ENCODE peak calls at places on chromosomes 12 and 14, in four cellular contexts. One of them, this sample, is unnamed.

GRCh38 chr12:98260276-98260675 is 255.1 kb upstream of the TMPO start:
- DNase-seq in lung: no peak
- DNase-seq in CD8-positive, alpha-beta T cell: no peak
- DNase-seq in breast epithelium: no peak
- DNase-seq in this sample: no peak

GRCh38 chr14:44339256-44339655 is 167.8 kb downstream of the FSCB start:
- DNase-seq in CD8-positive, alpha-beta T cell: no peak
- DNase-seq in lung: no peak
- DNase-seq in breast epithelium: no peak
- DNase-seq in this sample: no peak

GRCh38 chr12:120115692-120116442 is 686 bp downstream of the RAB35 start:
- DNase-seq in CD8-positive, alpha-beta T cell: no peak
- DNase-seq in breast epithelium: no peak
- DNase-seq in lung: peak
- DNase-seq in this sample: peak

GRCh38 chr14:52950410-52950897 is 396 bp downstream of the FERMT2 start:
- DNase-seq in lung: peak
- DNase-seq in breast epithelium: peak
- DNase-seq in CD8-positive, alpha-beta T cell: no peak
- DNase-seq in this sample: peak

GRCh38 chr14:91252901-91253794 is 8.6 kb upstream of the GPR68 start:
- DNase-seq in CD8-positive, alpha-beta T cell: no peak
- DNase-seq in breast epithelium: no peak
- DNase-seq in lung: no peak
- DNase-seq in this sample: peak

GRCh38 chr14:77248666-77249065 is 22.3 kb downstream of the NGB start:
- DNase-seq in breast epithelium: no peak
- DNase-seq in lung: no peak
- DNase-seq in CD8-positive, alpha-beta T cell: no peak
- DNase-seq in this sample: no peak

GRCh38 chr12:69405466-69405865 is 45.9 kb downstream of the YEATS4 start:
- DNase-seq in breast epithelium: no peak
- DNase-seq in CD8-positive, alpha-beta T cell: no peak
- DNase-seq in lung: no peak
- DNase-seq in this sample: no peak

GRCh38 chr14:70021548-70021947 is 142.3 kb downstream of the SMOC1 start:
- DNase-seq in breast epithelium: no peak
- DNase-seq in lung: no peak
- DNase-seq in CD8-positive, alpha-beta T cell: no peak
- DNase-seq in this sample: no peak

GRCh38 chr12:132525011-132525832 is 35.3 kb downstream of the FBRSL1 start:
- DNase-seq in breast epithelium: no peak
- DNase-seq in lung: no peak
- DNase-seq in CD8-positive, alpha-beta T cell: no peak
- DNase-seq in this sample: no peak

GRCh38 chr14:42437809-42438208 is 831.1 kb downstream of the LRFN5 start:
- DNase-seq in CD8-positive, alpha-beta T cell: no peak
- DNase-seq in lung: no peak
- DNase-seq in breast epithelium: no peak
- DNase-seq in this sample: no peak

GRCh38 chr14:76761198-76761848 is at the start of gene VASH1:
- DNase-seq in breast epithelium: no peak
- DNase-seq in lung: peak
- DNase-seq in CD8-positive, alpha-beta T cell: peak
- DNase-seq in this sample: no peak

GRCh38 chr12:27478949-27479348 is 32.4 kb downstream of the SMCO2 start:
- DNase-seq in CD8-positive, alpha-beta T cell: no peak
- DNase-seq in breast epithelium: no peak
- DNase-seq in lung: no peak
- DNase-seq in this sample: no peak

GRCh38 chr14:102951034-102951433 is 28.6 kb downstream of the AMN start:
- DNase-seq in CD8-positive, alpha-beta T cell: no peak
- DNase-seq in breast epithelium: no peak
- DNase-seq in lung: no peak
- DNase-seq in this sample: no peak

GRCh38 chr14:50417853-50418252 is 21.2 kb upstream of the CDKL1 start:
- DNase-seq in lung: no peak
- DNase-seq in CD8-positive, alpha-beta T cell: no peak
- DNase-seq in breast epithelium: no peak
- DNase-seq in this sample: no peak

GRCh38 chr14:24195186-24196070 is at the start of gene TM9SF1:
- DNase-seq in breast epithelium: peak
- DNase-seq in lung: peak
- DNase-seq in CD8-positive, alpha-beta T cell: peak
- DNase-seq in this sample: peak

GRCh38 chr12:117167769-117168168 is 22.5 kb downstream of the FBXO21 start:
- DNase-seq in lung: no peak
- DNase-seq in breast epithelium: no peak
- DNase-seq in CD8-positive, alpha-beta T cell: no peak
- DNase-seq in this sample: no peak

GRCh38 chr14:104149617-104150141 is 11.3 kb downstream of the KIF26A start:
- DNase-seq in lung: no peak
- DNase-seq in CD8-positive, alpha-beta T cell: no peak
- DNase-seq in breast epithelium: no peak
- DNase-seq in this sample: no peak
- H3K4me3 ChIP-seq in lung: no peak
- H3K4me3 ChIP-seq in CD8-positive, alpha-beta T cell: no peak
- H3K4me3 ChIP-seq in breast epithelium: peak
- H3K4me3 ChIP-seq in this sample: no peak

GRCh38 chr12:12503384-12504078 is 59.1 kb downstream of the DUSP16 start:
- DNase-seq in breast epithelium: no peak
- DNase-seq in lung: no peak
- DNase-seq in CD8-positive, alpha-beta T cell: no peak
- DNase-seq in this sample: peak

GRCh38 chr12:12508612-12509011 is 54.1 kb downstream of the DUSP16 start:
- DNase-seq in breast epithelium: no peak
- DNase-seq in CD8-positive, alpha-beta T cell: no peak
- DNase-seq in lung: no peak
- DNase-seq in this sample: no peak

GRCh38 chr12:12507121-12507520 is 55.5 kb downstream of the DUSP16 start:
- DNase-seq in lung: no peak
- DNase-seq in CD8-positive, alpha-beta T cell: no peak
- DNase-seq in breast epithelium: no peak
- DNase-seq in this sample: no peak

GRCh38 chr12:12506541-12506940 is 56.1 kb downstream of the DUSP16 start:
- DNase-seq in CD8-positive, alpha-beta T cell: no peak
- DNase-seq in breast epithelium: no peak
- DNase-seq in lung: no peak
- DNase-seq in this sample: no peak

GRCh38 chr12:12505544-12506501 is 56.8 kb downstream of the DUSP16 start:
- DNase-seq in CD8-positive, alpha-beta T cell: no peak
- DNase-seq in lung: no peak
- DNase-seq in breast epithelium: no peak
- DNase-seq in this sample: peak
- H3K4me3 ChIP-seq in CD8-positive, alpha-beta T cell: no peak
- H3K4me3 ChIP-seq in lung: no peak
- H3K4me3 ChIP-seq in breast epithelium: peak
- H3K4me3 ChIP-seq in this sample: peak

GRCh38 chr12:21852251-21852650 is 77.7 kb upstream of the KCNJ8 start:
- DNase-seq in CD8-positive, alpha-beta T cell: no peak
- DNase-seq in breast epithelium: no peak
- DNase-seq in lung: no peak
- DNase-seq in this sample: no peak
- H3K4me3 ChIP-seq in CD8-positive, alpha-beta T cell: no peak
- H3K4me3 ChIP-seq in breast epithelium: no peak
- H3K4me3 ChIP-seq in lung: no peak
- H3K4me3 ChIP-seq in this sample: no peak

GRCh38 chr12:46390304-46390703 is 17.7 kb upstream of the SLC38A2 start:
- DNase-seq in breast epithelium: no peak
- DNase-seq in lung: no peak
- DNase-seq in CD8-positive, alpha-beta T cell: no peak
- DNase-seq in this sample: no peak
- H3K4me3 ChIP-seq in breast epithelium: no peak
- H3K4me3 ChIP-seq in lung: no peak
- H3K4me3 ChIP-seq in CD8-positive, alpha-beta T cell: no peak
- H3K4me3 ChIP-seq in this sample: no peak

DNA sequence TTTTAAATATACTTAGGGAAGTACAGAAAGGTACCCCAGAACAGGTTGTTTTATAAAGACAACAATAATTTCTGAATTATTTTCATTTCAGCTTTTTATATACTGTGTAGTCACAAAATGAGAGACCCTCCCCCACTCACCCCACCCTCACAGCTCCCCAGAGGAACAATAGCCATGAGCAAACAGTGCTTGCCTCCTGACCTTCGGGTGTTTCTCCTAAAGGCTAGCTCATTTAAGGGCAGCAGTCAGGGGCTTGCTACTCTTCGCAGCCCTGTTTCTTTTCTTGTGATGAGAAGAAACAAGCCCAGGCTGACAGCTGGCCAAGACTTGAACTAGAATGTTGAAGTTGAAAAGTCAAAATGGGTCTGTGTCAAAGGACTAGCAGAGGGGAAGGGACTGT is 133.9 kb upstream of the ARHGAP5 start:
- DNase-seq in lung: no peak
- DNase-seq in CD8-positive, alpha-beta T cell: no peak
- DNase-seq in breast epithelium: no peak
- DNase-seq in this sample: no peak
- H3K4me3 ChIP-seq in lung: no peak
- H3K4me3 ChIP-seq in CD8-positive, alpha-beta T cell: no peak
- H3K4me3 ChIP-seq in breast epithelium: no peak
- H3K4me3 ChIP-seq in this sample: no peak

GRCh38 chr12:91099373-91099772 is 11.9 kb downstream of the LUM start:
- DNase-seq in breast epithelium: no peak
- DNase-seq in CD8-positive, alpha-beta T cell: no peak
- DNase-seq in lung: no peak
- DNase-seq in this sample: no peak
- H3K4me3 ChIP-seq in breast epithelium: no peak
- H3K4me3 ChIP-seq in CD8-positive, alpha-beta T cell: no peak
- H3K4me3 ChIP-seq in lung: no peak
- H3K4me3 ChIP-seq in this sample: no peak

GRCh38 chr14:105068818-105069217 is 3.6 kb upstream of the GPR132 start:
- DNase-seq in lung: no peak
- DNase-seq in CD8-positive, alpha-beta T cell: no peak
- DNase-seq in breast epithelium: no peak
- DNase-seq in this sample: no peak
- H3K4me3 ChIP-seq in lung: no peak
- H3K4me3 ChIP-seq in CD8-positive, alpha-beta T cell: no peak
- H3K4me3 ChIP-seq in breast epithelium: no peak
- H3K4me3 ChIP-seq in this sample: no peak